ENCODE peak calls at places on chromosomes 3 and 15, in eight cellular contexts. G, A, H, T, M, D, J and L are unnamed samples.

GRCh38 chr15:39667382-39668127 is 86.7 kb downstream of the THBS1 start:
- DNase-seq in G (no peak), A (no peak), H (no peak), T (no peak), M (no peak), D (no peak), J (no peak), L (no peak)

GRCh38 chr3:143298886-143299535 is 179.4 kb downstream of the CHST2 start:
- DNase-seq in G (no peak), A (no peak), H (no peak), T (no peak), M (no peak), D (no peak), J (no peak), L (no peak)

GRCh38 chr3:16801698-16802097 is 83.1 kb upstream of the PLCL2 start:
- DNase-seq in G (no peak), A (no peak), H (no peak), T (no peak), M (no peak), D (no peak), J (no peak), L (no peak)

GRCh38 chr3:116443096-116443793 is 2.0 kb downstream of the LSAMP start:
- DNase-seq in G (no peak), A (no peak), H (no peak), T (no peak), M (no peak), D (no peak), J (no peak), L (no peak)

GRCh38 chr3:36542186-36542585 is 161.9 kb downstream of the STAC start:
- DNase-seq in G (no peak), A (no peak), H (no peak), T (no peak), M (no peak), D (no peak), J (no peak), L (no peak)

GRCh38 chr15:85865070-85865684 is 70.5 kb upstream of the KLHL25 start:
- DNase-seq in G (no peak), A (peak; percentile 30), H (peak; percentile 75), T (no peak), M (no peak), D (no peak), J (peak; percentile 25), L (no peak)

GRCh38 chr3:31565288-31565687 is 32.6 kb downstream of the STT3B start:
- DNase-seq in G (no peak), A (no peak), H (no peak), T (no peak), M (no peak), D (peak; percentile 42), J (no peak), L (no peak)

GRCh38 chr3:51385621-51386091 is 565 bp downstream of the MANF start:
- DNase-seq in G (no peak), A (no peak), H (no peak), T (no peak), M (no peak), D (no peak), J (no peak), L (no peak)

GRCh38 chr3:123733341-123733740 is 148.5 kb upstream of the HACD2 start:
- DNase-seq in G (no peak), A (no peak), H (no peak), T (no peak), M (no peak), D (no peak), J (no peak), L (no peak)

GRCh38 chr3:149621218-149622005 is 36.4 kb downstream of the WWTR1 start:
- DNase-seq in G (no peak), A (no peak), H (no peak), T (no peak), M (no peak), D (no peak), J (no peak), L (no peak)

GRCh38 chr3:108042300-108042699 is 48.5 kb downstream of the CD47 start:
- DNase-seq in G (no peak), A (no peak), H (no peak), T (no peak), M (no peak), D (no peak), J (no peak), L (no peak)

GRCh38 chr3:16112910-16113504 is 61.5 kb upstream of the GALNT15 start:
- DNase-seq in G (no peak), A (no peak), H (no peak), T (no peak), M (no peak), D (no peak), J (no peak), L (no peak)

GRCh38 chr15:38028869-38029268 is 94.4 kb downstream of the TMCO5A start:
- DNase-seq in G (no peak), A (no peak), H (no peak), T (no peak), M (no peak), D (no peak), J (no peak), L (no peak)

GRCh38 chr15:78950343-78950742 is 5.5 kb upstream of the CTSH start:
- DNase-seq in G (peak; percentile 47), A (no peak), H (no peak), T (no peak), M (no peak), D (no peak), J (no peak), L (no peak)

GRCh38 chr3:99503350-99503749 is 135.0 kb upstream of the COL8A1 start:
- DNase-seq in G (no peak), A (no peak), H (no peak), T (peak; percentile 29), M (no peak), D (no peak), J (peak; percentile 19), L (no peak)

GRCh38 chr15:36901012-36901411 is 199.3 kb downstream of the MEIS2 start:
- DNase-seq in G (no peak), A (no peak), H (no peak), T (no peak), M (no peak), D (no peak), J (no peak), L (no peak)

GRCh38 chr15:36903195-36903594 is 197.2 kb downstream of the MEIS2 start:
- DNase-seq in G (no peak), A (no peak), H (no peak), T (no peak), M (no peak), D (no peak), J (no peak), L (no peak)

GRCh38 chr15:36907295-36907694 is 193.1 kb downstream of the MEIS2 start:
- DNase-seq in G (no peak), A (no peak), H (no peak), T (no peak), M (no peak), D (no peak), J (no peak), L (no peak)

GRCh38 chr15:36905908-36906307 is 194.4 kb downstream of the MEIS2 start:
- DNase-seq in G (no peak), A (no peak), H (no peak), T (no peak), M (no peak), D (no peak), J (no peak), L (no peak)

DNA sequence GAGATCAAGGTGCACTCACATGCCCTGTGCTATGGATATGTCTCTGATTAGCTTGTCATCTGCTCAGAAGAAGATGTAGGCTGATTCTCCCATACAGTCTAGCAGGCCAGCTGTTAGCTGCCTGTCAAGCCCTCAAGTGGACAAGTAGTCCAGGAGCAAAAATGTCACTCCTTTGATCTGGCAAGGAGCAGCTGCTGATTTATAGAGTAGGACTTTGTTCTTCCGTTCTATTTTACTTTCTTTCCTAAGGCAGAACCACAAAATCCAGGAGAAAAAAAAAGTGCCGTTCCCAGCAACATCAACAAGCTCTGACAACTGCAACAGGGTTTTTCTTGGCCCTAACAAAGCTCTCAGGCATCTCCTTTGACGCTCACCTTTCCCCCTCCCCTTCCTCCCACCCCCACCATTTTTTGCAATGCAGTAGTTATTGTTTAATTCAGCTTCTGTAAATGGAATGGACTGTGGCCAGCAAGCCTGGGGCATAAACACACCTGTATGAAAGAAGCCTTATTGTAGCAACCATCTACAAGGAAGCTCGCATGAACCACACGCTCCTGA is 196.3 kb downstream of the MEIS2 start:
- DNase-seq in G (no peak), A (no peak), H (peak; percentile 29), T (no peak), M (peak; percentile 73), D (no peak), J (no peak), L (no peak)
- H3K27ac ChIP-seq in G (peak overlapping the region; percentile 14), A (peak overlapping the region; percentile 24), H (no peak overlapping the region), T (peak overlapping the region; percentile 23), M (peak overlapping the region; percentile 79), D (no peak overlapping the region), J (no peak overlapping the region), L (no peak overlapping the region)

DNA sequence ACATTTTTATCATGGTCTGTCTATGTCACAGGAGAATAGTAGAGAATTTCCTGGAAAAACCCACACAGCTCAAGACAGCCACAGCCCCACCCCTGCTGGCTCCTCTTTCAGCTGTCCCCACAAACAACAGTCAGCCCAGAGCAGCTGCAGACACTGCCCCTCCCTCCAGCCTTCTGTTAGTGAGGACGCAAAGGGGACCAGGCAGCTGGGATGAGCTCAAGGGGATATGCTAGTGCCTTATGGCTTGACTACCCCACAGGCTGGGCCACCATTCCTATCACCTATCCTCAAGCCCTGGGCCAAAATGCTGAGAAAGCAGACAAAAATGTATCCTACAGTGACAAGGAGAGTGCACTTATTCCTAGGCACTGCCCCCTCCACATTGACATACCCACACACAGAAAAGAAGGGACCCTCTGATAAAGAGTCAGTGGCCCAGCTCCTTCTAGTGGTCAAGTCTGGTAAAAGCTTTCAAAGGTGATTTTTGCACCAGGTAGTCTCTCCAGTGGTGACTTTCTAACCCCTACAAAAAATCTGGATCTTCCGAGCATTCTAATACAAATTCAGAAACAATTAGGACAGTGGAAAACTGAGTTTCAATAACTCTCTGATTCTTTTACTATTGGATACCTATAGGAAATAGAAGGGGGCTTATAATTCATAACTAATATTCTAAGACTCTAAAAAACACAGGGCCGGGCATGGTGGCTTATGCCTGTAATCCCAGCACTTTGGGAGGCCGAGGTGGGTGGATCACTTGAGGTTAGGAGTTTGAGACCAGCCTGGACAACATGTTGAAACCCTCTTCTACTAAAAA is 3.0 kb upstream of the MAP1A start:
- DNase-seq in G (no peak), A (no peak), H (no peak), T (peak; percentile 84), M (no peak), D (no peak), J (peak; percentile 73), L (no peak)
- TF ChIP-seq CTCF in G (peak; percentile 52), A (peak; percentile 43), H (peak; percentile 71), T (peak; percentile 56), M (peak; percentile 14), D (peak; percentile 44), J (peak; percentile 46), L (peak; percentile 78)

DNA sequence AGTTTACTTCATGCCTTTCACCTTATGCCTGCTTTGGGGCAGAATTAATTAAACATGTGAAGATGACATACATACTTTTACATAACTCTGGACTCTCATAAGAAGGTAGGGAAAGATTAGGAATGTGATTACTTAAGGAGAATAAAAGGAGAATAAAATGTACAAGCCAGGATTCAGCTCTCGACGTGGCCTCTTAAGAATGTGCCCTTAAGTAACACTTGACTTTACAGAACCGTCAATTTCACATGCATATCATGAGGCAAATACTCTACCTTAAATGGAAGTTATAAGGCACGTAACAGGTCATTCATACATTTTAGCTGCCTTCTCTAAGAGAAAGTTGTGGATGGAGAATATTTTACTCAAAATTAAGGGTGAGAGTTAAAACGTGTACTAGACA is 263.7 kb upstream of the LMCD1 start:
- DNase-seq in G (no peak), A (no peak), H (no peak), T (no peak), M (no peak), D (no peak), J (no peak), L (no peak)
- H3K27ac ChIP-seq in G (no peak overlapping the region), A (no peak overlapping the region), H (no peak overlapping the region), T (no peak overlapping the region), M (peak overlapping the region; percentile 15), D (no peak overlapping the region), J (no peak overlapping the region), L (no peak overlapping the region)

GRCh38 chr3:53069422-53070068 is 23.7 kb upstream of the SFMBT1 start:
- DNase-seq in G (no peak), A (no peak), H (no peak), T (no peak), M (no peak), D (no peak), J (no peak), L (no peak)
- TF ChIP-seq CTCF in G (no peak), A (no peak), H (no peak), T (no peak), M (no peak), D (no peak), J (no peak), L (no peak)